ENCODE peak calls at places on chromosomes 16 and 17, in four cellular contexts. Q is uterus, B is GM12865, S is cardiac muscle cell. T is an unnamed sample.
A peak's percentile ranks its signal among the peaks of the same experiment; 100 is the strongest.

GRCh38 chr17:18877104-18877503 is 19.2 kb downstream of the PRPSAP2 start:
- DNase-seq in B (no peak), S (peak; percentile 14), Q (no peak), T (no peak)

GRCh38 chr17:59620518-59621259 is 994 bp downstream of the CLTC start:
- DNase-seq in B (peak; percentile 69), Q (peak; percentile 18), S (peak; percentile 44), T (peak; percentile 29)

GRCh38 chr17:17890773-17891759 is 54.3 kb upstream of the SREBF1 start:
- DNase-seq in Q (no peak), B (peak; percentile 83), S (peak; percentile 80), T (no peak)

GRCh38 chr17:82457071-82457789 is 1.3 kb upstream of the NARF start:
- DNase-seq in S (peak; percentile 60), B (no peak), Q (no peak), T (no peak)

GRCh38 chr17:32142857-32143524 is 689 bp downstream of the RHOT1 start:
- DNase-seq in B (peak; percentile 51), Q (peak; percentile 18), S (peak; percentile 71), T (no peak)

GRCh38 chr16:58186176-58186944 is 11.5 kb downstream of the CSNK2A2 start:
- DNase-seq in S (no peak), B (no peak), Q (no peak), T (no peak)

GRCh38 chr16:83085660-83086059 is 458.9 kb downstream of the CDH13 start:
- DNase-seq in B (no peak), Q (no peak), S (no peak), T (no peak)

GRCh38 chr16:27762441-27762840 is 212.5 kb downstream of the KATNIP start:
- DNase-seq in Q (no peak), B (no peak), S (peak; percentile 46), T (no peak)

GRCh38 chr16:27317738-27318398 is 4.1 kb downstream of the IL4R start:
- DNase-seq in Q (no peak), S (no peak), B (peak; percentile 33), T (no peak)

GRCh38 chr16:57284206-57284951 is at the start of gene PLLP:
- DNase-seq in S (peak; percentile 41), B (peak; percentile 37), Q (no peak), T (peak; percentile 55)

GRCh38 chr17:65121916-65122821 is 15.0 kb upstream of the RGS9 start:
- DNase-seq in Q (no peak), B (peak; percentile 69), S (no peak), T (peak; percentile 50)

GRCh38 chr17:50691550-50692447 is 15.9 kb downstream of the ANKRD40 start:
- DNase-seq in S (no peak), Q (no peak), B (no peak), T (no peak)

GRCh38 chr17:33262724-33263123 is 30.4 kb downstream of the ASIC2 start:
- DNase-seq in Q (no peak), B (no peak), S (no peak), T (no peak)

GRCh38 chr17:77492446-77493237 is 351.9 kb downstream of the SEC14L1 start:
- DNase-seq in Q (peak; percentile 18), B (no peak), S (no peak), T (peak; percentile 12)

GRCh38 chr16:85549766-85550421 is 63.2 kb upstream of the GSE1 start:
- DNase-seq in B (no peak), S (no peak), Q (no peak), T (no peak)

GRCh38 chr17:73510981-73511442 is 133.2 kb downstream of the SDK2 start:
- DNase-seq in S (no peak), B (no peak), Q (no peak), T (no peak)

GRCh38 chr16:86095131-86095752 is 196.3 kb downstream of the IRF8 start:
- DNase-seq in B (no peak), S (no peak), Q (no peak), T (no peak)

GRCh38 chr17:33463887-33464286 is 170.8 kb upstream of the ASIC2 start:
- DNase-seq in Q (no peak), S (no peak), B (no peak), T (no peak)

GRCh38 chr17:83084621-83085056 is 5.2 kb downstream of the METRNL start:
- DNase-seq in S (no peak), Q (no peak), B (no peak), T (no peak)

GRCh38 chr16:5490499-5490898 is 392.9 kb upstream of the EEF2KMT start:
- DNase-seq in B (peak; percentile 61), Q (no peak), S (no peak), T (peak; percentile 6)

GRCh38 chr16:68367034-68367433 is 56.2 kb downstream of the PRMT7 start:
- DNase-seq in Q (no peak), S (peak; percentile 48), B (peak; percentile 69), T (no peak)

GRCh38 chr17:58661499-58661898 is 30.3 kb downstream of the TEX14 start:
- DNase-seq in Q (no peak), S (no peak), B (no peak), T (no peak)

GRCh38 chr17:39755550-39756375 is 18.0 kb downstream of the GRB7 start:
- DNase-seq in Q (no peak), B (peak; percentile 92), S (no peak), T (peak; percentile 80)

DNA sequence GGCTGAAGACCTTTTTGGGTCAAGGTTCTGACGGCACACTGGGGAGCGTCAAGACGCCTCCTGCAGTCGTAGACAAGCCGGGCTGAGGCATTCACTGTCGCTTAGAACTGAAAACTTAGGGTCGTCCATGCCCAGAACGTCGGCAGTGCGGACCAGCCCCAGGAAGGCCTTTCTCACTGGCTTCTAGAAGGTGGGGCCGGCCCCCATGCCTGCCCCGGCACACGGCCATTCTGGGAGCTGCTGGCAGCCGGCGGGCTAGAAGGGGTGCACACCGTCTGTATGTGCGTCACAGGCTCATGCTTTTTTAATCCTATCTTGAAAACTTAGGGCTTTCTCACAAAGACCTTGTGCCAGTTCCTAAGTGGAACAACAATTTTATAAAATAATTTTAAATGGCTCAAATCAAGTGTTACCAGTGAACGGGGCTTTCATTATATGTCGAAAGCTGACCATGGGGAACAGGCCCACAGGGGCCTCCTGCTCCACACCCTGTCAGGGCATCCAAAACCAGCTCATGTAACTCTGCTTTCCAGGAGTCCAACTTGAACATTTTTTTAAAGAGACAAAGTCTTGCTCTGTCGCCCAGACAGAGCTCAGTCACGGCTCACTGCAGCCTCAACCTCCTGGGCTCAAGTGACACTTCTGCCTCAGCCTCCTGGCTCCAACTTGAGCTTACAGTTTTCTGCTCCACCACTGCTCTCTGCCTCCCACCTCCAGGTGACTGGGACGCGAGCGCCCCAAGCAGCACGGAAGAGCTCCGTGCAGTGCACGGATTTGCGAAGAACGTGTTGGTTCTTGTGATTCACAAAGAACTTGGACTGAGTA is 111.2 kb downstream of the ANKRD11 start:
- DNase-seq in B (no peak), Q (no peak), S (no peak), T (no peak)
- TF ChIP-seq CTCF in B (no peak), Q (no peak), S (no peak), T (no peak)

DNA sequence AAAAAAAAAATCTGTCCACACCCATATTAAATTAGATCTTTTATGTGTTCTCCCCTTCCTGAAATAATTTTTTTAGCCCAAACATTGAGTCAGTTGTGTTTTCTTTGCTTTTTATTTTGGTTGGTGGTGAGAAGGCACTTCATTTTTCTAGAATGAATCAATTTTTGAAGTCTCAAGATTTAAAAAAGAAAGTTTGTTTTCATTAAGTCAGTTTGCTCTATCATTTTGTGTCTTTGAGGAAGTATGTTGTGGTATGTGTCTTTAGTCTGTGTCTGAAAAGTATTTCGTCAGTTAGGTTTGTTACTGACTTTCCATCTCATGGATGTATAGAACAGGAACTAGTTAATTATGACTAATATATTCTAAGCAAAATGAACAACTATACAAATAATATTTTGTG is 3.8 kb downstream of the IGF2BP1 start:
- DNase-seq in S (no peak), Q (no peak), B (no peak), T (no peak)
- H3K4me3 ChIP-seq in S (peak overlapping the region; percentile 96), Q (no peak overlapping the region), B (no peak overlapping the region), T (no peak overlapping the region)

GRCh38 chr16:64132190-64132589 is 989.7 kb downstream of the CDH11 start:
- DNase-seq in S (no peak), Q (no peak), B (no peak), T (no peak)
- TF ChIP-seq CTCF in S (no peak), Q (no peak), B (no peak), T (no peak)

DNA sequence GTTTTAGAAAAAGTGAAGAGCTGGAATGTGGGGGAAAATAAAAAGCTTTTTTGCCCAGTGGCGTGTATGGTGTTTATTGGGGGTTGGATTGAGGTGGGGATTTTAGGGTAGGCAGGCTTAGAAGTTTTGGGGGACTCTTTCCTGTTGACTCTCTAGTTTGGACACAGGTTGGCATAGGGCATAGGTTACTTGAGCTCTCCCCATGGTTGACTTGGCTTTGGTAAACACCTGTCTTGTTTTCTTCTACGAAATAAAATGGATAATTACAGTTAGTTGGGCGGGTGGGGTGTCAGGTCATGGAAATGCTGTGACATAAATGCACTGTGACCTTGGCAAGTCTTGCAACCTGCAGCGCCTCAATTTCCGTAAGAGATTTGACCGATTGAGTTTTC is 680 bp upstream of the TAOK2 start:
- DNase-seq in B (no peak), S (no peak), Q (no peak), T (no peak)
- H3K4me3 ChIP-seq in B (no peak overlapping the region), S (no peak overlapping the region), Q (no peak overlapping the region), T (no peak overlapping the region)

T was measured in GM06990.